ENCODE peak calls at places on chromosomes 6 and 20, in six cellular contexts. One of them, this sample, is unnamed.

GRCh38 chr20:47610247-47610944 is 108.7 kb downstream of the NCOA3 start:
- DNase-seq in H1: no peak
- DNase-seq in neuronal stem cell: no peak
- DNase-seq in mesenchymal stem cell: peak; percentile 94
- DNase-seq in IMR-90: peak; percentile 92
- DNase-seq in mesendoderm: peak; percentile 51
- DNase-seq in this sample: no peak

GRCh38 chr6:158564243-158565121 is 4.6 kb downstream of the TMEM181 start:
- DNase-seq in IMR-90: no peak
- DNase-seq in H1: no peak
- DNase-seq in neuronal stem cell: no peak
- DNase-seq in mesenchymal stem cell: no peak
- DNase-seq in mesendoderm: no peak
- DNase-seq in this sample: no peak

GRCh38 chr20:10093087-10093591 is 58.4 kb downstream of the ANKEF1 start:
- DNase-seq in IMR-90: peak; percentile 57
- DNase-seq in mesenchymal stem cell: peak; percentile 28
- DNase-seq in neuronal stem cell: no peak
- DNase-seq in mesendoderm: peak; percentile 78
- DNase-seq in H1: no peak
- DNase-seq in this sample: no peak

GRCh38 chr6:157732007-157732406 is 91.0 kb upstream of the SNX9 start:
- DNase-seq in H1: no peak
- DNase-seq in neuronal stem cell: no peak
- DNase-seq in mesenchymal stem cell: no peak
- DNase-seq in mesendoderm: peak; percentile 85
- DNase-seq in IMR-90: no peak
- DNase-seq in this sample: peak; percentile 59

GRCh38 chr6:37654727-37655500 is 42.8 kb downstream of the MDGA1 start:
- DNase-seq in IMR-90: no peak
- DNase-seq in mesenchymal stem cell: no peak
- DNase-seq in H1: no peak
- DNase-seq in neuronal stem cell: no peak
- DNase-seq in mesendoderm: no peak
- DNase-seq in this sample: no peak

GRCh38 chr20:32727663-32728062 is 15.6 kb downstream of the COMMD7 start:
- DNase-seq in H1: no peak
- DNase-seq in mesenchymal stem cell: peak; percentile 58
- DNase-seq in mesendoderm: peak; percentile 48
- DNase-seq in IMR-90: peak; percentile 93
- DNase-seq in neuronal stem cell: no peak
- DNase-seq in this sample: no peak

GRCh38 chr6:82006027-82006738 is 241.4 kb downstream of the IBTK start:
- DNase-seq in mesendoderm: peak; percentile 49
- DNase-seq in H1: no peak
- DNase-seq in mesenchymal stem cell: peak; percentile 45
- DNase-seq in IMR-90: peak; percentile 40
- DNase-seq in neuronal stem cell: no peak
- DNase-seq in this sample: peak; percentile 46

GRCh38 chr6:23013776-23014175 is 444.4 kb downstream of the HDGFL1 start:
- DNase-seq in neuronal stem cell: no peak
- DNase-seq in mesendoderm: peak; percentile 52
- DNase-seq in IMR-90: peak; percentile 80
- DNase-seq in H1: no peak
- DNase-seq in mesenchymal stem cell: peak; percentile 22
- DNase-seq in this sample: no peak

GRCh38 chr6:51429042-51429712 is 610.5 kb downstream of the TFAP2B start:
- DNase-seq in IMR-90: no peak
- DNase-seq in neuronal stem cell: peak; percentile 57
- DNase-seq in H1: no peak
- DNase-seq in mesenchymal stem cell: no peak
- DNase-seq in mesendoderm: no peak
- DNase-seq in this sample: no peak

GRCh38 chr20:42346771-42347170 is 728.6 kb upstream of the CHD6 start:
- DNase-seq in mesenchymal stem cell: no peak
- DNase-seq in H1: no peak
- DNase-seq in mesendoderm: no peak
- DNase-seq in neuronal stem cell: no peak
- DNase-seq in IMR-90: no peak
- DNase-seq in this sample: no peak

GRCh38 chr20:6700563-6701328 is 66.7 kb upstream of the BMP2 start:
- DNase-seq in neuronal stem cell: no peak
- DNase-seq in mesendoderm: no peak
- DNase-seq in IMR-90: no peak
- DNase-seq in H1: no peak
- DNase-seq in mesenchymal stem cell: no peak
- DNase-seq in this sample: no peak
- H2BK15ac ChIP-seq in neuronal stem cell: no peak overlapping the region
- H2BK15ac ChIP-seq in mesendoderm: no peak overlapping the region
- H2BK15ac ChIP-seq in IMR-90: no peak overlapping the region
- H2BK15ac ChIP-seq in H1: no peak overlapping the region
- H2BK15ac ChIP-seq in mesenchymal stem cell: peak overlapping the region; percentile 13
- H2BK15ac ChIP-seq in this sample: no peak overlapping the region

GRCh38 chr6:90739802-90740201 is 152.9 kb upstream of the MAP3K7 start:
- DNase-seq in H1: no peak
- DNase-seq in mesendoderm: no peak
- DNase-seq in IMR-90: no peak
- DNase-seq in mesenchymal stem cell: no peak
- DNase-seq in neuronal stem cell: no peak
- DNase-seq in this sample: no peak
- H2BK15ac ChIP-seq in H1: no peak overlapping the region
- H2BK15ac ChIP-seq in mesendoderm: no peak overlapping the region
- H2BK15ac ChIP-seq in IMR-90: no peak overlapping the region
- H2BK15ac ChIP-seq in mesenchymal stem cell: no peak overlapping the region
- H2BK15ac ChIP-seq in neuronal stem cell: no peak overlapping the region
- H2BK15ac ChIP-seq in this sample: no peak overlapping the region

DNA sequence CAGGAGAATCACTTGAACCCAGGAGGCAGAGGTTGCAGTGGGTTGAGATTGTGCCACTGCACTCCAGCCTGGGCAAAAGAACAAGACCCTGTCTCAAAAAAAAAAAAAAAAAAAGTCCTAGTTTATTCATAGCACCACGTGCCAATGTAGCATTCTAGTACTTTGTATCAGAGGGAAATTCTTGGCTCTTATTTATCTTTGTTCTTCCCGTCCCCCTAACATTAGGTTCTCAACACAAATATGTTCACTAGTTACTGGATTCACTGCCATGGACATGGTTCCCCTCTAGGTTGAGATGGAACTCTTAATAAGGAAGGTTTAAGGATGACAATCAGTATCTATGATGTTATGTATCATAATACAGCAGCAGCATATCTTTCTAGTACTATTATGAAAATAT is 178.5 kb downstream of the KIF6 start:
- DNase-seq in IMR-90: no peak
- DNase-seq in mesendoderm: no peak
- DNase-seq in H1: no peak
- DNase-seq in mesenchymal stem cell: no peak
- DNase-seq in neuronal stem cell: no peak
- DNase-seq in this sample: no peak
- H2BK15ac ChIP-seq in IMR-90: no peak overlapping the region
- H2BK15ac ChIP-seq in mesendoderm: no peak overlapping the region
- H2BK15ac ChIP-seq in H1: no peak overlapping the region
- H2BK15ac ChIP-seq in mesenchymal stem cell: no peak overlapping the region
- H2BK15ac ChIP-seq in neuronal stem cell: no peak overlapping the region
- H2BK15ac ChIP-seq in this sample: no peak overlapping the region

DNA sequence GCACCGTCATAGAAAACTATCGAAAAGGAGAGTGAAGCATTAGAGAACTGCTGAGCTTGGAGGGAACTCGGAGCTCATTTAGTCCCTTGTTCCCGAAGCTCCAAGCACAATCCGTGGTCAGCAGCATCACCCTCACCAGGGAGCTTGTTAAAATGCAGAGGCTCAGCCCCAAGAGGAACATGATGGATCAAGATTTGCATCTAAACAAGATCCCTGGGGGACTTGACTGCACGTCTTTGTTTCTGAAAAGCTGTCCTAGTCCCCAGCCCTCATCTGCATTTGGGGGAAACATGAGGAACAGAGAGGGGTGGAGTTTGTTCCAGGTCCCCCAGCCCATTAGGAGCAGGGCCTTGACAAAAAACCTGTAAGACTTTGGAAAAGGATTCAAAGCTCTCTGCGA is 4.1 kb upstream of the LBP start:
- DNase-seq in mesendoderm: no peak
- DNase-seq in mesenchymal stem cell: no peak
- DNase-seq in IMR-90: no peak
- DNase-seq in H1: peak; percentile 62
- DNase-seq in neuronal stem cell: peak; percentile 56
- DNase-seq in this sample: peak; percentile 84
- H2BK15ac ChIP-seq in mesendoderm: no peak overlapping the region
- H2BK15ac ChIP-seq in mesenchymal stem cell: no peak overlapping the region
- H2BK15ac ChIP-seq in IMR-90: no peak overlapping the region
- H2BK15ac ChIP-seq in H1: no peak overlapping the region
- H2BK15ac ChIP-seq in neuronal stem cell: no peak overlapping the region
- H2BK15ac ChIP-seq in this sample: no peak overlapping the region

This sample was measured in H9.